ENCODE peak calls at places on chromosomes 3 and 15, in four cellular contexts. B, S, O and C are unnamed samples.

GRCh38 chr3:87120850-87121249 is 106.3 kb upstream of the CHMP2B start:
- DNase-seq in O (no peak), S (no peak), B (no peak), C (no peak)

GRCh38 chr3:98601180-98601579 is 7.8 kb upstream of the CPOX start:
- DNase-seq in S (no peak), B (no peak), O (no peak), C (no peak)

GRCh38 chr15:100889359-100890058 is 9.9 kb downstream of the ALDH1A3 start:
- DNase-seq in B (no peak), O (no peak), S (no peak), C (no peak)

GRCh38 chr3:128784228-128784627 is 58.2 kb downstream of the RAB7A start:
- DNase-seq in O (peak; percentile 9), B (no peak), S (peak; percentile 67), C (no peak)

GRCh38 chr15:27433604-27434003 is 462.6 kb downstream of the GABRG3 start:
- DNase-seq in S (no peak), O (no peak), B (no peak), C (no peak)

GRCh38 chr3:160830792-160831191 is 74.8 kb downstream of the PPM1L start:
- DNase-seq in O (no peak), S (no peak), B (no peak), C (no peak)

GRCh38 chr3:89368846-89369245 is 261.4 kb downstream of the EPHA3 start:
- DNase-seq in S (no peak), O (no peak), B (no peak), C (no peak)

GRCh38 chr3:119239421-119239820 is 1.3 kb downstream of the B4GALT4 start:
- DNase-seq in S (no peak), O (no peak), B (no peak), C (no peak)

GRCh38 chr3:94004301-94004910 is 24.0 kb downstream of the STX19 start:
- DNase-seq in O (peak; percentile 60), B (peak; percentile 37), S (peak; percentile 27), C (peak; percentile 42)

GRCh38 chr15:65302061-65302460 is 2.4 kb upstream of the RNU5B-1 start:
- DNase-seq in B (no peak), O (no peak), S (no peak), C (no peak)

GRCh38 chr15:100043069-100043641 is 298.6 kb downstream of the ADAMTS17 start:
- DNase-seq in O (no peak), S (no peak), B (peak; percentile 33), C (peak; percentile 48)

GRCh38 chr15:74041311-74041756 is 41.0 kb downstream of the GOLGA6A start:
- DNase-seq in O (no peak), S (no peak), B (no peak), C (no peak)

GRCh38 chr3:126921425-126921824 is 61.5 kb upstream of the PLXNA1 start:
- DNase-seq in O (peak; percentile 37), B (no peak), S (no peak), C (no peak)

GRCh38 chr15:78625621-78626280 is 5.0 kb upstream of the CHRNA3 start:
- DNase-seq in O (no peak), B (no peak), S (no peak), C (no peak)

GRCh38 chr15:47688573-47689086 is 28.7 kb upstream of the SEMA6D start:
- DNase-seq in O (no peak), B (no peak), S (no peak), C (no peak)

GRCh38 chr3:127688416-127689265 is 15.9 kb downstream of the ABTB1 start:
- DNase-seq in S (no peak), B (no peak), O (no peak), C (no peak)

GRCh38 chr3:189573004-189573403 is 58.2 kb upstream of the TP63 start:
- DNase-seq in B (no peak), O (no peak), S (no peak), C (no peak)

GRCh38 chr15:89078831-89079810 is 9.1 kb upstream of the ABHD2 start:
- DNase-seq in O (no peak), B (no peak), S (no peak), C (no peak)

GRCh38 chr15:66071160-66071559 is 182.4 kb downstream of the MEGF11 start:
- DNase-seq in S (no peak), B (no peak), O (no peak), C (no peak)

GRCh38 chr15:92079647-92080255 is 226.2 kb downstream of the SLCO3A1 start:
- DNase-seq in S (no peak), O (no peak), B (no peak), C (no peak)

DNA sequence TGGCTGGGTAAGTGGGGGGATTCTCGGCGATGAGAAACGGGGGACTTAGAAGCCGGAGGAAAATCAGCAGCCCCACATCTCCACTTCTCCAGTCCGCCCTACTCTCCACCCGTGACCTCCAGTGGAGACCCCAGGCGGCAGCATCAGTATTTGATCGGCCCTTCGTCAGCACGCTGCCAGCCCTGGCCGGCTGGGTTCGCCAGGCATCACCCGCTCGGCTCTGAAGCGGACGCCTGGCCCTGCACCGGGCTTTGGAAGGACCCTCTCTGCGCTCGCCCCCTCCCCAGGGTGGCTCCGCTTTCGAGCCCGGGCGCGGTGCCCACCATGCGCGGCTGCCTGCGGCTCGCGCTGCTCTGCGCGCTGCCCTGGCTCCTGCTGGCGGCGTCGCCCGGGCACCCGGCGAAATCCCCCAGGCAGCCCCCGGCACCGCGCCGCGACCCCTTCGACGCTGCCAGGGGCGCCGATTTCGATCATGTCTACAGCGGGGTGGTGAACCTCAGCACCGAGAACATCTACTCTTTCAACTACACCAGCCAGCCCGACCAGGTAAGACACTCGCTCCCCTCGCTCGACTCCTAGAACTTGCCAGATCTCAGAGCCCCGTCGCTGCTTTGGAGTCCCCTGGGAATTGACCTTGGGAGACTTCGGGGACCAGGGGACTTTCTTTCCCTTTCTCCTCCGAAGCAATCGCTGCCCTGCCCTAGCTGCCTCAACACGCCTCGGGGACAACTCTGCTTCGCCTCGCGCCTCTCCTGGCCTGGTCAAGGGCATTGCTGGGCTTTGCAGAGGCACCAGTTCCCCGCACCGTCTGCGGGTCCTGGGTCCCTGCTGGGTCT is 561 bp downstream of the SIDT1 start:
- DNase-seq in O (no peak), B (no peak), S (no peak), C (no peak)
- TF ChIP-seq TCF7L2 in O (no peak), B (no peak), S (no peak), C (no peak)

GRCh38 chr3:55880357-55880756 is 393.3 kb upstream of the WNT5A start:
- DNase-seq in S (no peak), B (no peak), O (no peak), C (no peak)

GRCh38 chr3:55884491-55885285 is 397.6 kb upstream of the WNT5A start:
- DNase-seq in B (no peak), S (no peak), O (no peak), C (no peak)

GRCh38 chr3:55882006-55882405 is 394.9 kb upstream of the WNT5A start:
- DNase-seq in O (no peak), S (no peak), B (no peak), C (no peak)

GRCh38 chr3:55885721-55886120 is 398.6 kb upstream of the WNT5A start:
- DNase-seq in O (no peak), B (no peak), S (no peak), C (no peak)

GRCh38 chr3:55884066-55884465 is 397.0 kb upstream of the WNT5A start:
- DNase-seq in B (no peak), S (no peak), O (no peak), C (no peak)
- H3K4me1 ChIP-seq in B (no peaks in the 10 kb centered on the region), S (no peaks in the 10 kb centered on the region), O (no peaks in the 10 kb centered on the region), C (no peaks in the 10 kb centered on the region)

DNA sequence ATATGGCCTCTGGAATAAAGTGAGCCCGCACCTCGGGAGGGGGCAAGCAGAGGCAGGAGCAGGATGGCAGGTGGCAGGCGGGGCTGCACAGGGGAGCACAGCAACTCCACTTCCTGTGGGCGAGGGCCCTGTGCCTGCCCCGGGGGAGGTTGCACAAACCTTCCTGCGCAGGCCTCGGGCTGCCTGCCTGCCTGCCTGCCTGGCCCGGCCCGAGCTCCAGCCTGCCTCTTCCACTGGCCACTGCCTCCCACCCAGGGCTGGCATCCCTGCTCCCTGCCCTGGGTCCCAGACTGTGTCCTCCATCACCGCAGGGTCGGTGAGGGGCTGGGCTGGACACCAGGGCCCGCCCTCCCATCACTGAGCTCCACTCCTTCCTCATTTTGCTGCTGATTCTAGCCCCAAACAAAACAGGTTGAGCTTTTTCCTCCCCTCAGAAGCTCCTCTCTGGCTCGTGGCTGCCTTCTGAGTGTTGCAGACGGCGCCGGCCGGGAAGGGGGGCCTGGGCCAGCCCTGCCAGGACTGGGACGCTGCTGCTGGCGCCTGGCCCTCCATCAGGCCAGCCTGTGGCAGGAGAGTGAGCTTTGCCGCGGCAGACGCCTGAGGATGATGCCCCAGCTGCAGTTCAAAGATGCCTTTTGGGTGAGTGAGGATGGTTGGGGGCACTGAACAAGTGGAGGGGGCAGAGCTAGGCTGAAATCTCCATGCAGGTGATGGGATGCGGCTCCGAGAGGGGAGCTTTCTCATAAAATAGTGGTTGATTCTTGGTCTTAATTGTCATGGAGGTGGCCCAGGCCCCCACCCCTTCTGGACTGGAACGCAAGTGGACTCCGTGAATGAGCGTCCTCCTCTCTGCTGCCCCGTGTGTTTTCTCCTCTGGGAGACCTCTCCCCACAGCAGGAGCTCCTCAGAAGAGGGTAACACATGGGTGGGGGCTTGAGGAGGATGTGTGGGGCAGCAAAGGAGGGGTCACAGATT is at the start of gene PSTPIP1:
- DNase-seq in O (no peak), B (no peak), S (no peak), C (no peak)
- TF ChIP-seq POLR2AphosphoS5 in O (no peak), B (no peak), S (no peak), C (no peak)

DNA sequence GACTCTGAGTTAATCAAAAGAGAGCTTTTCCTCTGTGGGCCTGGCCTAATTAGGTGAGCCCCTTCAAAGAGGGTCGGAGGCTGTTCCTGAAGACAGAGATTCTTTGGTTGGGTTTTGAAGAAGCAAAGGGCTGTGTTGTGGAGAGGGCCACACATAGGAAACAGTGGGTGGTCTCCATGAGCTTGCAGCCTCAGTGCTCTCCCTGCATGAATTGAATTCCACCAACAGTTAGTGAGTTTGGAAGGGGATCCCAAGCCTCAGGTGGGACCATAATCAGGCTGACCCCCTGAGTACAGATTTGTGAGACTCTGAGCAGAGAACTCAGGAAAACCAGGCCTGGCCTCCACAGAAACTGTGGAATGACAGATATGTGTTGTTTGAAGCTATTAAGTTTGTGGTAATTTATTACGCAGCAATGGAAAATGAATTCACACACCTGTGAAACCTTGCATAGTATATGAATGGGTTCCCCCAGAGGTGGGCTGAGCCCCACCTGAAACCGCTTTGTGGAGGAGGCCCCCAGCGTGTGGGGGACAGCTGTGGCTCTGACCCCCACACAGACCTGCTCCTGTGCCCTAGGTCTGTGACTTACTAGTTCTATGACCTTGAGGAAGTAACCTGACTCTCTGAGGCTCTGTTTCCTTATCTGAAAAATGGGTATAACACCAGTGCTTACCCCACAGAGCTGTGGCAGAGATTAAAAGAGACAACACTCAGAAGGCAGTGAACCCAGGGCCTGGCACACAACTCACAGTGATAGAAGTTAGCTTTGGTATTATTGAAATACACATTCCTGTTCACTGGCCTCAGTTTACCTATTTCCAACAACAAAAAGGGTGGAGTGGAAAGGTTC is 431.3 kb downstream of the FOXP1 start:
- DNase-seq in S (no peak), B (no peak), O (no peak), C (no peak)
- TF ChIP-seq TCF7L2 in S (no peak), B (no peak), O (no peak), C (no peak)

GRCh38 chr15:60370804-60371700 is 26.7 kb downstream of the ANXA2 start:
- DNase-seq in B (peak; percentile 97), O (peak; percentile 70), S (no peak), C (peak; percentile 96)
- H3K4me1 ChIP-seq in B (peaks cover 79% of the 10 kb centered on the region), O (peaks cover 76% of the 10 kb centered on the region), S (no peaks in the 10 kb centered on the region), C (peaks cover 79% of the 10 kb centered on the region)

GRCh38 chr3:151538706-151539403 is 78.0 kb upstream of the IGSF10 start:
- DNase-seq in O (no peak), S (peak; percentile 27), B (no peak), C (no peak)
- TF ChIP-seq POLR2AphosphoS5 in O (no peak), S (no peak), B (no peak), C (no peak)